ENCODE peak calls at places on chromosome 16, in seven cellular contexts. One of them, this sample, is unnamed.

GRCh38 chr16:75000481-75001081 is 1.8 kb downstream of the ZNRF1 start:
- DNase-seq in transverse colon: no peak
- DNase-seq in hepatic stellate cell: no peak
- DNase-seq in ovary: no peak
- DNase-seq in GM03348: peak
- DNase-seq in T-helper 2 cell: no peak
- DNase-seq in fibroblast of the aortic adventitia: peak
- DNase-seq in this sample: no peak

GRCh38 chr16:8614435-8615029 is 7.0 kb upstream of the METTL22 start:
- DNase-seq in transverse colon: no peak
- DNase-seq in hepatic stellate cell: no peak
- DNase-seq in ovary: no peak
- DNase-seq in GM03348: no peak
- DNase-seq in T-helper 2 cell: no peak
- DNase-seq in fibroblast of the aortic adventitia: no peak
- DNase-seq in this sample: no peak

GRCh38 chr16:8691728-8692127 is 17.3 kb downstream of the ABAT start:
- DNase-seq in transverse colon: no peak
- DNase-seq in hepatic stellate cell: no peak
- DNase-seq in ovary: no peak
- DNase-seq in GM03348: no peak
- DNase-seq in T-helper 2 cell: no peak
- DNase-seq in fibroblast of the aortic adventitia: no peak
- DNase-seq in this sample: no peak

GRCh38 chr16:88023366-88023765 is 72.1 kb downstream of the BANP start:
- DNase-seq in transverse colon: no peak
- DNase-seq in hepatic stellate cell: no peak
- DNase-seq in ovary: no peak
- DNase-seq in GM03348: no peak
- DNase-seq in T-helper 2 cell: no peak
- DNase-seq in fibroblast of the aortic adventitia: no peak
- DNase-seq in this sample: no peak

GRCh38 chr16:82091225-82091624 is 56.2 kb downstream of the HSD17B2 start:
- DNase-seq in transverse colon: no peak
- DNase-seq in hepatic stellate cell: peak
- DNase-seq in ovary: no peak
- DNase-seq in GM03348: peak
- DNase-seq in T-helper 2 cell: no peak
- DNase-seq in fibroblast of the aortic adventitia: peak
- DNase-seq in this sample: no peak

GRCh38 chr16:11706180-11706742 is 36.4 kb downstream of the TXNDC11 start:
- DNase-seq in transverse colon: peak
- DNase-seq in hepatic stellate cell: no peak
- DNase-seq in ovary: peak
- DNase-seq in GM03348: no peak
- DNase-seq in T-helper 2 cell: no peak
- DNase-seq in fibroblast of the aortic adventitia: peak
- DNase-seq in this sample: no peak

GRCh38 chr16:89319883-89320716 is 102.6 kb downstream of the ZNF778 start:
- DNase-seq in transverse colon: peak
- DNase-seq in hepatic stellate cell: peak
- DNase-seq in ovary: peak
- DNase-seq in GM03348: peak
- DNase-seq in T-helper 2 cell: no peak
- DNase-seq in fibroblast of the aortic adventitia: peak
- DNase-seq in this sample: peak

GRCh38 chr16:3698941-3699340 is 18.4 kb downstream of the TRAP1 start:
- DNase-seq in transverse colon: no peak
- DNase-seq in hepatic stellate cell: no peak
- DNase-seq in ovary: no peak
- DNase-seq in GM03348: no peak
- DNase-seq in T-helper 2 cell: peak
- DNase-seq in fibroblast of the aortic adventitia: no peak
- DNase-seq in this sample: no peak

GRCh38 chr16:49858200-49859129 is 2.6 kb upstream of the ZNF423 start:
- DNase-seq in transverse colon: peak
- DNase-seq in hepatic stellate cell: peak
- DNase-seq in ovary: peak
- DNase-seq in GM03348: peak
- DNase-seq in T-helper 2 cell: peak
- DNase-seq in fibroblast of the aortic adventitia: no peak
- DNase-seq in this sample: peak

GRCh38 chr16:27743963-27744362 is 194.0 kb downstream of the KATNIP start:
- DNase-seq in transverse colon: no peak
- DNase-seq in hepatic stellate cell: no peak
- DNase-seq in ovary: no peak
- DNase-seq in GM03348: no peak
- DNase-seq in T-helper 2 cell: no peak
- DNase-seq in fibroblast of the aortic adventitia: no peak
- DNase-seq in this sample: no peak

GRCh38 chr16:57846078-57846697 is 43.9 kb upstream of the KIFC3 start:
- DNase-seq in transverse colon: no peak
- DNase-seq in hepatic stellate cell: no peak
- DNase-seq in ovary: peak
- DNase-seq in GM03348: no peak
- DNase-seq in T-helper 2 cell: no peak
- DNase-seq in fibroblast of the aortic adventitia: no peak
- DNase-seq in this sample: no peak

GRCh38 chr16:6888536-6888935 is 444.1 kb upstream of the RBFOX1 start:
- DNase-seq in transverse colon: no peak
- DNase-seq in hepatic stellate cell: no peak
- DNase-seq in ovary: no peak
- DNase-seq in GM03348: no peak
- DNase-seq in T-helper 2 cell: no peak
- DNase-seq in fibroblast of the aortic adventitia: no peak
- DNase-seq in this sample: no peak

GRCh38 chr16:86921289-86921688 is 342.9 kb downstream of the FOXL1 start:
- DNase-seq in transverse colon: no peak
- DNase-seq in hepatic stellate cell: no peak
- DNase-seq in ovary: no peak
- DNase-seq in GM03348: no peak
- DNase-seq in T-helper 2 cell: no peak
- DNase-seq in fibroblast of the aortic adventitia: no peak
- DNase-seq in this sample: no peak

GRCh38 chr16:64356267-64356666 is 765.6 kb downstream of the CDH11 start:
- DNase-seq in transverse colon: no peak
- DNase-seq in hepatic stellate cell: peak
- DNase-seq in ovary: no peak
- DNase-seq in GM03348: peak
- DNase-seq in T-helper 2 cell: no peak
- DNase-seq in fibroblast of the aortic adventitia: peak
- DNase-seq in this sample: no peak

GRCh38 chr16:3127745-3128144 is 7.1 kb upstream of the ZNF213 start:
- DNase-seq in transverse colon: no peak
- DNase-seq in hepatic stellate cell: no peak
- DNase-seq in ovary: no peak
- DNase-seq in GM03348: no peak
- DNase-seq in T-helper 2 cell: no peak
- DNase-seq in fibroblast of the aortic adventitia: no peak
- DNase-seq in this sample: no peak

GRCh38 chr16:12095275-12096161 is 119.0 kb downstream of the SNX29 start:
- DNase-seq in transverse colon: peak
- DNase-seq in hepatic stellate cell: peak
- DNase-seq in ovary: peak
- DNase-seq in GM03348: peak
- DNase-seq in T-helper 2 cell: peak
- DNase-seq in fibroblast of the aortic adventitia: peak
- DNase-seq in this sample: peak

GRCh38 chr16:10501016-10501607 is 79.3 kb downstream of the EMP2 start:
- DNase-seq in transverse colon: no peak
- DNase-seq in hepatic stellate cell: no peak
- DNase-seq in ovary: no peak
- DNase-seq in GM03348: no peak
- DNase-seq in T-helper 2 cell: peak
- DNase-seq in fibroblast of the aortic adventitia: no peak
- DNase-seq in this sample: no peak

GRCh38 chr16:2150418-2151187 is 2.2 kb downstream of the RAB26 start:
- DNase-seq in transverse colon: peak
- DNase-seq in hepatic stellate cell: no peak
- DNase-seq in ovary: no peak
- DNase-seq in GM03348: no peak
- DNase-seq in T-helper 2 cell: no peak
- DNase-seq in fibroblast of the aortic adventitia: peak
- DNase-seq in this sample: no peak

This sample was measured in aorta.